ENCODE peak calls at places on chromosomes 5 and 9, in five cellular contexts. Q, F, M, V and D are unnamed samples.

GRCh38 chr9:113657765-113658564 is 194.4 kb downstream of the RGS3 start:
- DNase-seq in Q (peak; percentile 83), F (peak; percentile 72), M (peak; percentile 88), V (peak; percentile 77), D (peak; percentile 82)

GRCh38 chr5:10490927-10491672 is 49.4 kb downstream of the ROPN1L start:
- DNase-seq in Q (peak; percentile 43), F (no peak), M (no peak), V (no peak), D (no peak)

GRCh38 chr9:124506931-124507879 is at the start of gene NR5A1:
- DNase-seq in Q (no peak), F (no peak), M (no peak), V (no peak), D (no peak)

GRCh38 chr9:31153250-31153840 is 1231.1 kb upstream of the ACO1 start:
- DNase-seq in Q (peak; percentile 5), F (no peak), M (no peak), V (no peak), D (peak; percentile 21)

GRCh38 chr5:124398471-124398870 is 348.0 kb downstream of the ZNF608 start:
- DNase-seq in Q (no peak), F (no peak), M (no peak), V (no peak), D (no peak)

GRCh38 chr5:17218353-17219005 is 1.0 kb downstream of the BASP1 start:
- DNase-seq in Q (peak; percentile 77), F (no peak), M (peak; percentile 63), V (no peak), D (peak; percentile 59)

GRCh38 chr9:70007831-70008230 is 35.8 kb upstream of the MAMDC2 start:
- DNase-seq in Q (no peak), F (no peak), M (no peak), V (no peak), D (peak; percentile 78)

GRCh38 chr5:122723606-122724352 is 51.1 kb upstream of the SNX2 start:
- DNase-seq in Q (peak; percentile 52), F (no peak), M (peak; percentile 79), V (no peak), D (peak; percentile 46)

GRCh38 chr5:56311306-56311904 is 78.3 kb upstream of the ANKRD55 start:
- DNase-seq in Q (no peak), F (no peak), M (no peak), V (no peak), D (no peak)

GRCh38 chr5:24045034-24045433 is 537.6 kb downstream of the PRDM9 start:
- DNase-seq in Q (no peak), F (no peak), M (peak; percentile 54), V (no peak), D (no peak)

GRCh38 chr5:81195334-81195929 is 37.7 kb upstream of the CKMT2 start:
- DNase-seq in Q (no peak), F (no peak), M (no peak), V (no peak), D (no peak)

GRCh38 chr5:176547811-176548210 is 1.3 kb upstream of the CDHR2 start:
- DNase-seq in Q (peak; percentile 75), F (no peak), M (peak; percentile 45), V (no peak), D (peak; percentile 66)